ENCODE peak calls at places on chromosomes 6 and 20, in six cellular contexts. G is body of pancreas, P is fibroblast of lung, Z is upper lobe of right lung, S is tibial artery, D is ascending aorta. T is an unnamed sample. For H3K27me3, the result is how much of the 10 kb centered on the place peaks cover.

GRCh38 chr6:134299236-134299635 is 18.7 kb downstream of the SGK1 start:
- DNase-seq in G (peak), P (peak), Z (no peak), S (no peak), D (no peak), T (no peak)

GRCh38 chr6:144886682-144887081 is 601.5 kb downstream of the UTRN start:
- DNase-seq in G (no peak), P (no peak), Z (no peak), S (no peak), D (no peak), T (no peak)

GRCh38 chr6:134363323-134364039 is 45.6 kb upstream of the SGK1 start:
- DNase-seq in G (no peak), P (peak), Z (no peak), S (no peak), D (no peak), T (no peak)

GRCh38 chr6:15061176-15061575 is 184.7 kb upstream of the JARID2 start:
- DNase-seq in G (no peak), P (no peak), Z (no peak), S (no peak), D (no peak), T (no peak)

GRCh38 chr20:51339721-51340450 is 202.6 kb downstream of the NFATC2 start:
- DNase-seq in G (no peak), P (no peak), Z (no peak), S (no peak), D (no peak), T (no peak)

GRCh38 chr20:50153153-50153499 is 397 bp downstream of the PEDS1 start:
- DNase-seq in G (no peak), P (no peak), Z (no peak), S (no peak), D (no peak), T (no peak)

GRCh38 chr6:105014954-105015353 is 58.0 kb downstream of the LIN28B start:
- DNase-seq in G (no peak), P (no peak), Z (no peak), S (no peak), D (no peak), T (no peak)

GRCh38 chr6:37110455-37111155 is 59.3 kb upstream of the PIM1 start:
- DNase-seq in G (no peak), P (peak), Z (no peak), S (no peak), D (no peak), T (no peak)

GRCh38 chr6:70369332-70369950 is 43.9 kb upstream of the FAM135A start:
- DNase-seq in G (peak), P (peak), Z (peak), S (no peak), D (peak), T (peak)

GRCh38 chr6:53822355-53823115 is 27.7 kb downstream of the LRRC1 start:
- DNase-seq in G (no peak), P (no peak), Z (no peak), S (no peak), D (no peak), T (no peak)

GRCh38 chr6:110337481-110337880 is 20.7 kb downstream of the METTL24 start:
- DNase-seq in G (no peak), P (peak), Z (no peak), S (no peak), D (no peak), T (no peak)

GRCh38 chr6:127967708-127968107 is 66.8 kb upstream of the THEMIS start:
- DNase-seq in G (no peak), P (no peak), Z (no peak), S (no peak), D (no peak), T (no peak)

GRCh38 chr20:63509088-63509564 is 10.2 kb upstream of the EEF1A2 start:
- DNase-seq in G (no peak), P (no peak), Z (peak), S (no peak), D (no peak), T (no peak)

GRCh38 chr6:3906191-3907019 is 57.2 kb downstream of the FAM50B start:
- DNase-seq in G (peak), P (no peak), Z (no peak), S (no peak), D (peak), T (no peak)

GRCh38 chr6:113920663-113921267 is 50.2 kb downstream of the HDAC2 start:
- DNase-seq in G (no peak), P (no peak), Z (no peak), S (no peak), D (no peak), T (no peak)

GRCh38 chr6:157312733-157313132 is 10.6 kb downstream of the TMEM242 start:
- DNase-seq in G (no peak), P (no peak), Z (no peak), S (no peak), D (no peak), T (no peak)

GRCh38 chr6:47105469-47106188 is 63.5 kb upstream of the ADGRF1 start:
- DNase-seq in G (no peak), P (no peak), Z (no peak), S (no peak), D (no peak), T (no peak)

GRCh38 chr20:52760791-52761190 is 211.4 kb upstream of the TSHZ2 start:
- DNase-seq in G (no peak), P (no peak), Z (no peak), S (no peak), D (no peak), T (no peak)

GRCh38 chr6:158649289-158650143 is at the start of gene SYTL3:
- DNase-seq in G (no peak), P (peak), Z (peak), S (peak), D (peak), T (peak)

GRCh38 chr6:149043476-149044130 is 273.9 kb upstream of the TAB2 start:
- DNase-seq in G (no peak), P (no peak), Z (no peak), S (no peak), D (no peak), T (no peak)

GRCh38 chr6:144305985-144306384 is 20.9 kb downstream of the UTRN start:
- DNase-seq in G (no peak), P (peak), Z (no peak), S (no peak), D (no peak), T (no peak)

GRCh38 chr6:21201181-21201580 is 392.4 kb upstream of the SOX4 start:
- DNase-seq in G (no peak), P (no peak), Z (no peak), S (no peak), D (no peak), T (no peak)

GRCh38 chr6:45609141-45609638 is 231.5 kb upstream of the SUPT3H start:
- DNase-seq in G (no peak), P (peak), Z (peak), S (no peak), D (no peak), T (peak)

GRCh38 chr6:107820571-107821261 is 3.4 kb downstream of the SCML4 start:
- DNase-seq in G (no peak), P (peak), Z (no peak), S (no peak), D (no peak), T (peak)

GRCh38 chr20:37316116-37316774 is 26.8 kb downstream of the MANBAL start:
- DNase-seq in G (no peak), P (no peak), Z (no peak), S (no peak), D (peak), T (no peak)

GRCh38 chr20:56924316-56924975 is 295.3 kb downstream of the TFAP2C start:
- DNase-seq in G (no peak), P (peak), Z (no peak), S (no peak), D (no peak), T (no peak)

GRCh38 chr20:50540620-50541605 is 30.7 kb downstream of the PTPN1 start:
- DNase-seq in G (no peak), P (peak), Z (no peak), S (no peak), D (peak), T (peak)

GRCh38 chr6:43812850-43813584 is 43.0 kb downstream of the VEGFA start:
- DNase-seq in G (no peak), P (peak), Z (peak), S (no peak), D (no peak), T (no peak)

GRCh38 chr6:160162167-160162566 is 40.6 kb downstream of the SLC22A1 start:
- DNase-seq in G (no peak), P (no peak), Z (no peak), S (no peak), D (no peak), T (no peak)

GRCh38 chr6:160160929-160161646 is 39.5 kb downstream of the SLC22A1 start:
- DNase-seq in G (no peak), P (no peak), Z (no peak), S (no peak), D (no peak), T (no peak)

GRCh38 chr6:160163425-160163824 is 41.8 kb downstream of the SLC22A1 start:
- DNase-seq in G (no peak), P (no peak), Z (no peak), S (no peak), D (no peak), T (no peak)

GRCh38 chr6:160161647-160161986 is 40.0 kb downstream of the SLC22A1 start:
- DNase-seq in G (no peak), P (no peak), Z (no peak), S (no peak), D (no peak), T (no peak)

DNA sequence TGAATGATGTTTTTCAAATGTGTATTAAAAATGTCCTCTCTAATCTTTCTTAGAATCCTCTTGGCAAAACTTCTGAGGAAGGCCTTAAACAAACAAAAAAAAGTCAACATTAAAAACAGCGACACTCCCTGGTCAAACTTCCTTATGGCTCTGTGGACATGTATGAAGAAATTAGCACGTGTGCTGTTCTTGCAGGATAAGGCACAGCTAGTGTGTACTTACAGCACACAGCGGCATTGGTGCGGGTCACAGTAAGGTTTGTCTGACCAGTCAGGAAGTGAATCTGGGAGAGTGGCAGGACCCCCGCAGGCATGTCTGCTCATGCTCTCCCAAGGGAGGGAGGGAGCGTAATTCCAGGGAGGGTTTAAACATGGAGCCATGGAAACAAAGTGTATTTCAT is 38.8 kb downstream of the SLC22A1 start:
- DNase-seq in G (no peak), P (peak), Z (no peak), S (no peak), D (no peak), T (no peak)
- TF ChIP-seq CTCF in G (peak), P (peak), Z (no peak), S (no peak), D (no peak), T (no peak)

DNA sequence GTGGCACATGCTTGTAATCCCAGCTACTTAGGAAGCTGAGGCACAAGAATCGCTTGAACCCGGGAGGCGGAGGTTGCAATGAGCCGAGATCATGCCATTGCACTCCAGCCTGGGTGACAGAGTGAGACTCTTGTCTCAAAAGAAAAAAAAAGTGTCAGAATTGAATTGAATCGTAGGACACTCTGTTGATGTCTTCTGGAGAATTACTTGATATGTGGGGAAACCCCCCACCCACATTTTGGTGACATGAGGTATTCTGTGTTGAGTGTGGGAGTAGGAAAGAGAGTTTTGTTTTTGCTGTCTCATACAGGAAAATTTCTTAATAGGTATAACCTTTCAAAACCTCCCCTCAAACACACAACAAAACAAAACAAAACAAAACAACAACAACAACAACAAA is 98.9 kb downstream of the PPP1R14C start:
- DNase-seq in G (no peak), P (no peak), Z (no peak), S (no peak), D (no peak), T (no peak)
- H3K27me3 ChIP-seq in G (under half), P (under half), Z (under half), S (under half), D (under half), T (under half)

DNA sequence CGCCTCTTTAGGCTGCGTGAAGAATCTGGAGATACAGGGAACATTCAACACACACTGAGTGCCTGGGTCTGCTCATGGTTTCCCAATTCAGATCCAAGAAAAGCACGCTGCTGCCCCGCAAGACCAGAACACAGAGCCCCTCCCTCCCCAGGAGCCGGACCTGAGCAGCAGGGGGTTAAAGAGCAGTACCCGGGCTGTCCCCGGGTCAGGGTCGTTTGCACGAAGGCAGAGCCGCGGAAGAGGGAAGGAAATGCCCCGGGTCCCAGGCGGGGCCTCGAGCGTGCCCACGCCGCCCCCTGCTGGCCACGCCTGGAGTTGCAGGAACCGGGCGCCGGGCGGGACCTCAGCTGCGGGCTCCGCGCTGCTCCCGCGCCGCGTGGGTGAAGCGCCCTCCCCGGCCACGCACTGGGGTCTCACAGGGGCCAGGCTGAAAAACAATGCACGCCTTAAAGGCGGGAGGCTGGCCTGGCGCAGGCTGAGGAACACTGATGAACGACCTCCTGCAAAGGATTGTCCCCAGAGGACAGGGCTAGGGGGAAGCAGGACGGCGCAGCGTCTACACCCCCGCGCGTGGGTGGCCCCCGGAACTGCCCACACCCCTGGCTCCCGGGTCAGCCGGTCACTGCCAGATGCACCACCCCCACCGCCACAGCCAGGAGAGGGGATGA is 48.9 kb downstream of the ANKRD60 start:
- DNase-seq in G (peak), P (peak), Z (peak), S (peak), D (peak), T (no peak)
- H3K4me3 ChIP-seq in G (no peak), P (peak), Z (peak), S (peak), D (peak), T (peak)

GRCh38 chr6:117602151-117602898 is at the start of gene GOPC:
- DNase-seq in G (peak), P (peak), Z (peak), S (peak), D (peak), T (peak)
- TF ChIP-seq CTCF in G (no peak), P (peak), Z (peak), S (no peak), D (peak), T (peak)

GRCh38 chr20:61699184-61700066 is 366.3 kb downstream of the TAF4 start:
- DNase-seq in G (no peak), P (no peak), Z (no peak), S (no peak), D (no peak), T (no peak)

GRCh38 chr20:61701802-61702201 is 363.9 kb downstream of the TAF4 start:
- DNase-seq in G (no peak), P (no peak), Z (no peak), S (no peak), D (no peak), T (no peak)

GRCh38 chr20:61702246-61702645 is 363.4 kb downstream of the TAF4 start:
- DNase-seq in G (no peak), P (no peak), Z (no peak), S (no peak), D (no peak), T (no peak)

GRCh38 chr20:61700595-61701140 is 365.0 kb downstream of the TAF4 start:
- DNase-seq in G (no peak), P (no peak), Z (no peak), S (no peak), D (no peak), T (no peak)

DNA sequence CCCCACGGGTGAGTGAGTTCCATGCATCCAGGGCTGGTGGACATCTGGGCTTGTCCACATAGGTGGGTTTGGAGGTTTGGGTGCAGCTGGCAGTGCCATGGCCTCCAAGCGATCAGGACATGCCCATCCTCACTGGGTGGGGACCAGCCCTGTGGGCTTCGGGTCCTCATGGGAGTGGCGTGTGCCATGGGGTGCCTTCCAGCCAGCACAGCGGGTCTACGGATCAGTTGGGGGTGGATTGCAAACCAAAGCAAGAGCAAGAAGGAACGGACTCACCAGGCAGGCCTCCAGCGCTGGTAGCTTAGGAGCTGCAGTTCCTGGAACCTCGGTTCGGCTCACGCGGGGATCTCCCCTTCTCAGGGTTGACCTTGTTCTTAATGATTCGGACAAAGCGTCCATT is 364.3 kb downstream of the TAF4 start:
- DNase-seq in G (no peak), P (no peak), Z (no peak), S (no peak), D (no peak), T (no peak)
- H3K27me3 ChIP-seq in G (under half), P (under half), Z (under half), S (under half), D (under half), T (under half)

DNA sequence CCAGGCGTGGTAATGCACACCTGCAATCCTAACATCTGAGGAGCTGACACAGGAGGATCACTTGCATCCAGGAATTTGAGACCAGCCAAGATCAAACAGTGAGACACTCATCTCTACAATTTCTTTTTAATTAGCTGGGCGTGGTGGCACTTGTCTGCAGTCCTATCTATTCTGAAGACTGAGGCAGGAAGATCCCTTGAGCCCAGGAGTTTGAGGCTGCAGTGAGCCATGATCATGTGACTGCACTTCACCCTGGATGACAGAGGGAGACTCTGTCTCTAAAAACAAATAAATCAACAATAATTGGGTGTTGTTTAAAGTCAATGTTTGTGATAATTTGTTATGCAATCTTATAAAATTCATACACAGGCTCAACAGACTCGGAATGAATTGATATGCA is 18.0 kb upstream of the HLA-A start:
- DNase-seq in G (no peak), P (no peak), Z (no peak), S (no peak), D (no peak), T (no peak)
- H3K4me3 ChIP-seq in G (no peak), P (no peak), Z (no peak), S (no peak), D (no peak), T (no peak)